ENCODE peak calls at places on chromosome 19, in seven cellular contexts. One of them, this sample, is unnamed.

GRCh38 chr19:33953592-33953991 is 156.9 kb downstream of the KCTD15 start:
- DNase-seq in HCT116: no peak
- DNase-seq in HepG2: no peak
- DNase-seq in H1: no peak
- DNase-seq in K562: no peak
- DNase-seq in GM12878: no peak
- DNase-seq in SK-N-SH: no peak
- DNase-seq in this sample: no peak

GRCh38 chr19:34017024-34017423 is 155.3 kb upstream of the LSM14A start:
- DNase-seq in HCT116: peak; percentile 8
- DNase-seq in HepG2: no peak
- DNase-seq in SK-N-SH: no peak
- DNase-seq in H1: no peak
- DNase-seq in GM12878: no peak
- DNase-seq in K562: no peak
- DNase-seq in this sample: no peak

GRCh38 chr19:39369200-39369599 is 21.7 kb downstream of the PAF1 start:
- DNase-seq in H1: no peak
- DNase-seq in SK-N-SH: no peak
- DNase-seq in GM12878: no peak
- DNase-seq in K562: no peak
- DNase-seq in HepG2: no peak
- DNase-seq in HCT116: no peak
- DNase-seq in this sample: no peak

GRCh38 chr19:8438236-8438635 is 6.5 kb upstream of the HNRNPM start:
- DNase-seq in HCT116: no peak
- DNase-seq in SK-N-SH: no peak
- DNase-seq in H1: no peak
- DNase-seq in HepG2: no peak
- DNase-seq in GM12878: no peak
- DNase-seq in K562: no peak
- DNase-seq in this sample: no peak

GRCh38 chr19:49151339-49152217 is 3.6 kb downstream of the HRC start:
- DNase-seq in HepG2: no peak
- DNase-seq in K562: peak; percentile 93
- DNase-seq in H1: peak; percentile 100
- DNase-seq in SK-N-SH: peak; percentile 79
- DNase-seq in HCT116: peak; percentile 98
- DNase-seq in GM12878: no peak
- DNase-seq in this sample: peak; percentile 78

GRCh38 chr19:40610396-40611064 is 9.4 kb downstream of the LTBP4 start:
- DNase-seq in K562: no peak
- DNase-seq in HepG2: no peak
- DNase-seq in GM12878: no peak
- DNase-seq in H1: no peak
- DNase-seq in HCT116: no peak
- DNase-seq in SK-N-SH: peak; percentile 90
- DNase-seq in this sample: peak; percentile 66

GRCh38 chr19:53696951-53697350 is 65.2 kb downstream of the DPRX start:
- DNase-seq in H1: no peak
- DNase-seq in K562: no peak
- DNase-seq in GM12878: no peak
- DNase-seq in SK-N-SH: no peak
- DNase-seq in HCT116: no peak
- DNase-seq in HepG2: no peak
- DNase-seq in this sample: peak; percentile 29

GRCh38 chr19:56705939-56706338 is 34.4 kb upstream of the ZNF835 start:
- DNase-seq in GM12878: no peak
- DNase-seq in SK-N-SH: no peak
- DNase-seq in K562: no peak
- DNase-seq in H1: no peak
- DNase-seq in HCT116: no peak
- DNase-seq in HepG2: no peak
- DNase-seq in this sample: no peak

GRCh38 chr19:14492756-14493337 is 3.1 kb downstream of the GIPC1 start:
- DNase-seq in K562: no peak
- DNase-seq in H1: no peak
- DNase-seq in SK-N-SH: no peak
- DNase-seq in HCT116: no peak
- DNase-seq in GM12878: no peak
- DNase-seq in HepG2: no peak
- DNase-seq in this sample: no peak

GRCh38 chr19:39306075-39306474 is 9.9 kb downstream of the IFNL1 start:
- DNase-seq in GM12878: no peak
- DNase-seq in H1: no peak
- DNase-seq in SK-N-SH: no peak
- DNase-seq in HCT116: no peak
- DNase-seq in K562: no peak
- DNase-seq in HepG2: no peak
- DNase-seq in this sample: no peak

GRCh38 chr19:23787106-23787505 is 28.4 kb upstream of the ZNF681 start:
- DNase-seq in H1: no peak
- DNase-seq in GM12878: no peak
- DNase-seq in SK-N-SH: no peak
- DNase-seq in K562: no peak
- DNase-seq in HCT116: no peak
- DNase-seq in HepG2: no peak
- DNase-seq in this sample: no peak

GRCh38 chr19:11261431-11261901 is 858 bp downstream of the DOCK6 start:
- DNase-seq in K562: no peak
- DNase-seq in HepG2: no peak
- DNase-seq in GM12878: no peak
- DNase-seq in SK-N-SH: peak; percentile 69
- DNase-seq in H1: peak; percentile 61
- DNase-seq in HCT116: no peak
- DNase-seq in this sample: no peak

GRCh38 chr19:3149526-3150505 is 14.0 kb downstream of the GNA15 start:
- DNase-seq in GM12878: no peak
- DNase-seq in HCT116: no peak
- DNase-seq in SK-N-SH: no peak
- DNase-seq in H1: no peak
- DNase-seq in K562: no peak
- DNase-seq in HepG2: no peak
- DNase-seq in this sample: no peak

GRCh38 chr19:3145909-3146676 is 10.3 kb downstream of the GNA15 start:
- DNase-seq in SK-N-SH: no peak
- DNase-seq in GM12878: no peak
- DNase-seq in K562: peak; percentile 18
- DNase-seq in HepG2: no peak
- DNase-seq in HCT116: no peak
- DNase-seq in H1: no peak
- DNase-seq in this sample: no peak

GRCh38 chr19:3149089-3149488 is 13.3 kb downstream of the GNA15 start:
- DNase-seq in H1: no peak
- DNase-seq in HepG2: no peak
- DNase-seq in K562: no peak
- DNase-seq in GM12878: no peak
- DNase-seq in SK-N-SH: no peak
- DNase-seq in HCT116: no peak
- DNase-seq in this sample: no peak

GRCh38 chr19:3148503-3148902 is 12.7 kb downstream of the GNA15 start:
- DNase-seq in SK-N-SH: no peak
- DNase-seq in H1: no peak
- DNase-seq in K562: no peak
- DNase-seq in HepG2: no peak
- DNase-seq in GM12878: no peak
- DNase-seq in HCT116: no peak
- DNase-seq in this sample: no peak

GRCh38 chr19:3146677-3147100 is 10.9 kb downstream of the GNA15 start:
- DNase-seq in HepG2: peak; percentile 21
- DNase-seq in HCT116: no peak
- DNase-seq in GM12878: no peak
- DNase-seq in K562: peak; percentile 70
- DNase-seq in SK-N-SH: peak; percentile 79
- DNase-seq in H1: peak; percentile 96
- DNase-seq in this sample: no peak
- TF ChIP-seq JUND in HepG2: no peak
- TF ChIP-seq JUND in HCT116: no peak
- TF ChIP-seq JUND in GM12878: no peak
- TF ChIP-seq JUND in K562: no peak
- TF ChIP-seq JUND in SK-N-SH: no peak
- TF ChIP-seq JUND in H1: no peak
- TF ChIP-seq JUND in this sample: no peak

GRCh38 chr19:50646074-50646807 is 3.0 kb upstream of the C19orf81 start:
- DNase-seq in K562: peak; percentile 63
- DNase-seq in H1: no peak
- DNase-seq in HCT116: peak; percentile 48
- DNase-seq in SK-N-SH: no peak
- DNase-seq in HepG2: no peak
- DNase-seq in GM12878: no peak
- DNase-seq in this sample: no peak
- TF ChIP-seq JUND in K562: peak; percentile 25
- TF ChIP-seq JUND in H1: no peak
- TF ChIP-seq JUND in HCT116: no peak
- TF ChIP-seq JUND in SK-N-SH: peak; percentile 37
- TF ChIP-seq JUND in HepG2: no peak
- TF ChIP-seq JUND in GM12878: no peak
- TF ChIP-seq JUND in this sample: no peak

GRCh38 chr19:43533546-43534304 is 737 bp downstream of the ZNF575 start:
- DNase-seq in SK-N-SH: peak; percentile 97
- DNase-seq in HCT116: peak; percentile 98
- DNase-seq in GM12878: no peak
- DNase-seq in K562: peak; percentile 99
- DNase-seq in HepG2: peak; percentile 34
- DNase-seq in H1: peak; percentile 98
- DNase-seq in this sample: peak; percentile 99
- TF ChIP-seq JUND in SK-N-SH: no peak
- TF ChIP-seq JUND in HCT116: no peak
- TF ChIP-seq JUND in GM12878: no peak
- TF ChIP-seq JUND in K562: no peak
- TF ChIP-seq JUND in HepG2: no peak
- TF ChIP-seq JUND in H1: no peak
- TF ChIP-seq JUND in this sample: no peak

DNA sequence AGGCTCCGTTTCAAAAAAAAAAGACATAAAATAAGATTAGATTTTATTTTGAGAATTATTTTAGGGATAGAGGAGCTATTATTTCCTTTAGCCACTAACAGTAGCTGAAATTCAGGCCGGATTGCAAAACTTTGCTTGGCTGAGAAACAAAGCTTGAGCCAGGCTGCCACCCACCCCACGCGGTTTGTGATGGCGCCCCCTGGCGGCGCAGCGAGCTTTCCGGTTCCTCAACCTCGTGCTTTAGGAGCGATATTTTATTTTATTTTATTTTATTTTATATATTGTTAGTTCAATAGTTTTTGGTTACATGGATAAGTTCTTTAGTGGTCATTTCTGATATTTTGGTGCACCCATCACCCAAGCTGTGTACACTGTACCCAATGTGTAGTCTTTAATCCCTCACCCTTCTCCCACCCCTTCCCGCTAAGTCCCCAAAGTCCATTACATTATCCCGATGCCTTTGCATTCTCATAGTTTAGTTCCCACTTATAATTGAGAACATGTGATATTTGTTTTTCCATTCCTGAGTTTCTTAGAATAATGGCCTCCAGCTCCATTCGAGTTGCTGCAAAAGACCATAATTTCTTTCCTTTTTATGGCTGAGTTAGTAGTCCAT is 19.8 kb upstream of the CEACAM4 start:
- DNase-seq in GM12878: no peak
- DNase-seq in SK-N-SH: peak; percentile 39
- DNase-seq in H1: peak; percentile 63
- DNase-seq in HepG2: no peak
- DNase-seq in K562: peak; percentile 55
- DNase-seq in HCT116: peak; percentile 3
- DNase-seq in this sample: no peak
- TF ChIP-seq JUND in GM12878: no peak
- TF ChIP-seq JUND in SK-N-SH: no peak
- TF ChIP-seq JUND in H1: no peak
- TF ChIP-seq JUND in HepG2: no peak
- TF ChIP-seq JUND in K562: no peak
- TF ChIP-seq JUND in HCT116: no peak
- TF ChIP-seq JUND in this sample: no peak

GRCh38 chr19:35257113-35257461 is 8.3 kb downstream of the LSR start:
- DNase-seq in K562: no peak
- DNase-seq in HCT116: no peak
- DNase-seq in HepG2: no peak
- DNase-seq in H1: no peak
- DNase-seq in GM12878: no peak
- DNase-seq in SK-N-SH: no peak
- DNase-seq in this sample: no peak
- TF ChIP-seq JUND in K562: no peak
- TF ChIP-seq JUND in HCT116: no peak
- TF ChIP-seq JUND in HepG2: no peak
- TF ChIP-seq JUND in H1: no peak
- TF ChIP-seq JUND in GM12878: no peak
- TF ChIP-seq JUND in SK-N-SH: no peak
- TF ChIP-seq JUND in this sample: no peak

GRCh38 chr19:3899531-3900294 is 19.2 kb downstream of the ATCAY start:
- DNase-seq in SK-N-SH: no peak
- DNase-seq in H1: no peak
- DNase-seq in K562: no peak
- DNase-seq in HepG2: no peak
- DNase-seq in HCT116: no peak
- DNase-seq in GM12878: no peak
- DNase-seq in this sample: no peak

GRCh38 chr19:3902317-3902973 is 22.0 kb downstream of the ATCAY start:
- DNase-seq in GM12878: no peak
- DNase-seq in HCT116: no peak
- DNase-seq in K562: no peak
- DNase-seq in HepG2: no peak
- DNase-seq in H1: no peak
- DNase-seq in SK-N-SH: no peak
- DNase-seq in this sample: peak; percentile 67

GRCh38 chr19:3897936-3898335 is 17.5 kb downstream of the ATCAY start:
- DNase-seq in GM12878: no peak
- DNase-seq in HepG2: no peak
- DNase-seq in H1: no peak
- DNase-seq in K562: no peak
- DNase-seq in HCT116: no peak
- DNase-seq in SK-N-SH: no peak
- DNase-seq in this sample: no peak

GRCh38 chr19:3895788-3896187 is 15.3 kb downstream of the ATCAY start:
- DNase-seq in HCT116: no peak
- DNase-seq in GM12878: no peak
- DNase-seq in HepG2: no peak
- DNase-seq in SK-N-SH: no peak
- DNase-seq in H1: no peak
- DNase-seq in K562: no peak
- DNase-seq in this sample: no peak

DNA sequence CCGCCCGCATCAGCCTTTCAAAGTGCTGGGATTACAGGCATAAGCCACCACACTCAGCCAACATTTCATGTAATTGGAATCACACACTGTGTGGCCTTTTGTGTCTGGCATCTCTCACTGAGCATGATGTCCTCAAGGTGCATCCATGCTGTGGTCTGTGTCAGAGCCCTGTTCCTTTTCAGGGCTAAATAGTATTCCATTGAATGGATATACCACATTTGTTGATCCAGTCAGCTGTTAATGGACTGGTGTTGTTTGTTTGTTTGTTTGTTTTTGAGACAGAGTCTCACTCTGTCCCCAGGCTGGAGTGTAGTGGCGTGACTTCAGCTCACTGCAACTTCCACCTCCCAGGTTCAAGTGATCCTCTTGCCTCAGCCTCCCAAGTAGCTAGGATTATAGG is 17.9 kb downstream of the ATCAY start:
- DNase-seq in GM12878: no peak
- DNase-seq in SK-N-SH: no peak
- DNase-seq in HepG2: no peak
- DNase-seq in K562: no peak
- DNase-seq in HCT116: no peak
- DNase-seq in H1: no peak
- DNase-seq in this sample: no peak
- TF ChIP-seq JUND in GM12878: no peak
- TF ChIP-seq JUND in SK-N-SH: no peak
- TF ChIP-seq JUND in HepG2: no peak
- TF ChIP-seq JUND in K562: no peak
- TF ChIP-seq JUND in HCT116: no peak
- TF ChIP-seq JUND in H1: no peak
- TF ChIP-seq JUND in this sample: no peak